ENCODE peak calls at places on chromosomes 5 and 9, in nine cellular contexts. One of them, this sample, is unnamed.

GRCh38 chr5:139190125-139190524 is 8.0 kb downstream of the SIL1 start:
- DNase-seq in NCI-H1092: no peak
- DNase-seq in GM06990: no peak
- DNase-seq in NCI-H146: no peak
- DNase-seq in GM12865: no peak
- DNase-seq in activated CD4-positive, alpha-beta T cell treated with anti-CD3 and anti-CD28 coated beads, Interleukin-2, amount 50 U/mL, for 4 hours: no peak
- DNase-seq in Right ventricle myocardium superior: no peak
- DNase-seq in activated T-cell treated with anti-CD3 and anti-CD28 coated beads for 1 hour: no peak
- DNase-seq in HS-27A: no peak
- DNase-seq in this sample: no peak

GRCh38 chr5:59555596-59555995 is 337.9 kb downstream of the PDE4D start:
- DNase-seq in HS-27A: no peak
- DNase-seq in GM12865: no peak
- DNase-seq in activated T-cell treated with anti-CD3 and anti-CD28 coated beads for 1 hour: no peak
- DNase-seq in NCI-H146: no peak
- DNase-seq in NCI-H1092: no peak
- DNase-seq in activated CD4-positive, alpha-beta T cell treated with anti-CD3 and anti-CD28 coated beads, Interleukin-2, amount 50 U/mL, for 4 hours: no peak
- DNase-seq in GM06990: no peak
- DNase-seq in Right ventricle myocardium superior: no peak
- DNase-seq in this sample: no peak

GRCh38 chr9:135198144-135198543 is 110.7 kb downstream of the OLFM1 start:
- DNase-seq in Right ventricle myocardium superior: no peak
- DNase-seq in activated CD4-positive, alpha-beta T cell treated with anti-CD3 and anti-CD28 coated beads, Interleukin-2, amount 50 U/mL, for 4 hours: no peak
- DNase-seq in HS-27A: no peak
- DNase-seq in activated T-cell treated with anti-CD3 and anti-CD28 coated beads for 1 hour: no peak
- DNase-seq in GM06990: no peak
- DNase-seq in GM12865: no peak
- DNase-seq in NCI-H146: no peak
- DNase-seq in NCI-H1092: no peak
- DNase-seq in this sample: no peak

GRCh38 chr5:176879663-176880392 is 19.3 kb downstream of the HK3 start:
- DNase-seq in NCI-H1092: no peak
- DNase-seq in GM06990: no peak
- DNase-seq in activated T-cell treated with anti-CD3 and anti-CD28 coated beads for 1 hour: no peak
- DNase-seq in GM12865: no peak
- DNase-seq in Right ventricle myocardium superior: peak
- DNase-seq in activated CD4-positive, alpha-beta T cell treated with anti-CD3 and anti-CD28 coated beads, Interleukin-2, amount 50 U/mL, for 4 hours: no peak
- DNase-seq in HS-27A: no peak
- DNase-seq in NCI-H146: no peak
- DNase-seq in this sample: no peak

GRCh38 chr9:129498451-129499376 is 122.2 kb downstream of the C9orf50 start:
- DNase-seq in HS-27A: no peak
- DNase-seq in NCI-H1092: no peak
- DNase-seq in activated T-cell treated with anti-CD3 and anti-CD28 coated beads for 1 hour: no peak
- DNase-seq in activated CD4-positive, alpha-beta T cell treated with anti-CD3 and anti-CD28 coated beads, Interleukin-2, amount 50 U/mL, for 4 hours: no peak
- DNase-seq in GM12865: no peak
- DNase-seq in Right ventricle myocardium superior: no peak
- DNase-seq in GM06990: no peak
- DNase-seq in NCI-H146: no peak
- DNase-seq in this sample: no peak

GRCh38 chr9:7180247-7180646 is 422.5 kb downstream of the KDM4C start:
- DNase-seq in NCI-H1092: no peak
- DNase-seq in NCI-H146: no peak
- DNase-seq in GM12865: no peak
- DNase-seq in Right ventricle myocardium superior: no peak
- DNase-seq in activated CD4-positive, alpha-beta T cell treated with anti-CD3 and anti-CD28 coated beads, Interleukin-2, amount 50 U/mL, for 4 hours: no peak
- DNase-seq in HS-27A: no peak
- DNase-seq in activated T-cell treated with anti-CD3 and anti-CD28 coated beads for 1 hour: no peak
- DNase-seq in GM06990: no peak
- DNase-seq in this sample: no peak

GRCh38 chr5:10030219-10030831 is 219.4 kb downstream of the ATPSCKMT start:
- DNase-seq in HS-27A: no peak
- DNase-seq in NCI-H146: no peak
- DNase-seq in Right ventricle myocardium superior: no peak
- DNase-seq in GM06990: no peak
- DNase-seq in NCI-H1092: no peak
- DNase-seq in activated T-cell treated with anti-CD3 and anti-CD28 coated beads for 1 hour: no peak
- DNase-seq in GM12865: peak
- DNase-seq in activated CD4-positive, alpha-beta T cell treated with anti-CD3 and anti-CD28 coated beads, Interleukin-2, amount 50 U/mL, for 4 hours: no peak
- DNase-seq in this sample: no peak

GRCh38 chr9:95834281-95834907 is 41.1 kb upstream of the ERCC6L2 start:
- DNase-seq in NCI-H146: no peak
- DNase-seq in GM12865: no peak
- DNase-seq in NCI-H1092: no peak
- DNase-seq in HS-27A: no peak
- DNase-seq in GM06990: no peak
- DNase-seq in activated T-cell treated with anti-CD3 and anti-CD28 coated beads for 1 hour: no peak
- DNase-seq in Right ventricle myocardium superior: no peak
- DNase-seq in activated CD4-positive, alpha-beta T cell treated with anti-CD3 and anti-CD28 coated beads, Interleukin-2, amount 50 U/mL, for 4 hours: no peak
- DNase-seq in this sample: no peak

GRCh38 chr5:59299006-59299405 is 594.5 kb downstream of the PDE4D start:
- DNase-seq in NCI-H146: no peak
- DNase-seq in activated CD4-positive, alpha-beta T cell treated with anti-CD3 and anti-CD28 coated beads, Interleukin-2, amount 50 U/mL, for 4 hours: no peak
- DNase-seq in GM06990: no peak
- DNase-seq in GM12865: no peak
- DNase-seq in activated T-cell treated with anti-CD3 and anti-CD28 coated beads for 1 hour: no peak
- DNase-seq in HS-27A: no peak
- DNase-seq in NCI-H1092: no peak
- DNase-seq in Right ventricle myocardium superior: no peak
- DNase-seq in this sample: no peak

GRCh38 chr5:88093765-88094164 is 174.9 kb downstream of the TMEM161B start:
- DNase-seq in activated T-cell treated with anti-CD3 and anti-CD28 coated beads for 1 hour: no peak
- DNase-seq in HS-27A: no peak
- DNase-seq in NCI-H146: no peak
- DNase-seq in Right ventricle myocardium superior: no peak
- DNase-seq in GM06990: no peak
- DNase-seq in GM12865: peak
- DNase-seq in activated CD4-positive, alpha-beta T cell treated with anti-CD3 and anti-CD28 coated beads, Interleukin-2, amount 50 U/mL, for 4 hours: no peak
- DNase-seq in NCI-H1092: no peak
- DNase-seq in this sample: no peak

GRCh38 chr9:77161191-77161590 is 16.1 kb upstream of the VPS13A start:
- DNase-seq in HS-27A: no peak
- DNase-seq in GM12865: no peak
- DNase-seq in NCI-H1092: no peak
- DNase-seq in NCI-H146: no peak
- DNase-seq in Right ventricle myocardium superior: no peak
- DNase-seq in activated CD4-positive, alpha-beta T cell treated with anti-CD3 and anti-CD28 coated beads, Interleukin-2, amount 50 U/mL, for 4 hours: no peak
- DNase-seq in GM06990: no peak
- DNase-seq in activated T-cell treated with anti-CD3 and anti-CD28 coated beads for 1 hour: no peak
- DNase-seq in this sample: no peak

GRCh38 chr5:93894471-93895354 is 153.3 kb upstream of the POU5F2 start:
- DNase-seq in NCI-H146: peak
- DNase-seq in Right ventricle myocardium superior: no peak
- DNase-seq in GM06990: no peak
- DNase-seq in activated CD4-positive, alpha-beta T cell treated with anti-CD3 and anti-CD28 coated beads, Interleukin-2, amount 50 U/mL, for 4 hours: no peak
- DNase-seq in NCI-H1092: peak
- DNase-seq in GM12865: no peak
- DNase-seq in activated T-cell treated with anti-CD3 and anti-CD28 coated beads for 1 hour: no peak
- DNase-seq in HS-27A: no peak
- DNase-seq in this sample: peak

GRCh38 chr9:117462926-117463325 is 48.1 kb upstream of the ASTN2 start:
- DNase-seq in activated T-cell treated with anti-CD3 and anti-CD28 coated beads for 1 hour: no peak
- DNase-seq in GM06990: no peak
- DNase-seq in NCI-H146: no peak
- DNase-seq in NCI-H1092: peak
- DNase-seq in activated CD4-positive, alpha-beta T cell treated with anti-CD3 and anti-CD28 coated beads, Interleukin-2, amount 50 U/mL, for 4 hours: no peak
- DNase-seq in HS-27A: no peak
- DNase-seq in Right ventricle myocardium superior: no peak
- DNase-seq in GM12865: no peak
- DNase-seq in this sample: peak

GRCh38 chr5:38113880-38114279 is 144.5 kb upstream of the EGFLAM start:
- DNase-seq in activated T-cell treated with anti-CD3 and anti-CD28 coated beads for 1 hour: no peak
- DNase-seq in GM06990: no peak
- DNase-seq in NCI-H1092: no peak
- DNase-seq in activated CD4-positive, alpha-beta T cell treated with anti-CD3 and anti-CD28 coated beads, Interleukin-2, amount 50 U/mL, for 4 hours: no peak
- DNase-seq in HS-27A: no peak
- DNase-seq in Right ventricle myocardium superior: no peak
- DNase-seq in GM12865: no peak
- DNase-seq in NCI-H146: no peak
- DNase-seq in this sample: no peak

GRCh38 chr5:175894805-175895204 is 23.4 kb downstream of the CPLX2 start:
- DNase-seq in activated CD4-positive, alpha-beta T cell treated with anti-CD3 and anti-CD28 coated beads, Interleukin-2, amount 50 U/mL, for 4 hours: no peak
- DNase-seq in activated T-cell treated with anti-CD3 and anti-CD28 coated beads for 1 hour: no peak
- DNase-seq in HS-27A: no peak
- DNase-seq in Right ventricle myocardium superior: no peak
- DNase-seq in GM12865: no peak
- DNase-seq in NCI-H146: no peak
- DNase-seq in NCI-H1092: peak
- DNase-seq in GM06990: no peak
- DNase-seq in this sample: peak

GRCh38 chr9:110750272-110750671 is 81.7 kb downstream of the MUSK start:
- DNase-seq in HS-27A: no peak
- DNase-seq in NCI-H146: no peak
- DNase-seq in activated T-cell treated with anti-CD3 and anti-CD28 coated beads for 1 hour: no peak
- DNase-seq in Right ventricle myocardium superior: peak
- DNase-seq in NCI-H1092: no peak
- DNase-seq in GM06990: no peak
- DNase-seq in GM12865: no peak
- DNase-seq in activated CD4-positive, alpha-beta T cell treated with anti-CD3 and anti-CD28 coated beads, Interleukin-2, amount 50 U/mL, for 4 hours: no peak
- DNase-seq in this sample: no peak

GRCh38 chr9:130110596-130111021 is 56.9 kb downstream of the GPR107 start:
- DNase-seq in GM06990: no peak
- DNase-seq in activated T-cell treated with anti-CD3 and anti-CD28 coated beads for 1 hour: no peak
- DNase-seq in activated CD4-positive, alpha-beta T cell treated with anti-CD3 and anti-CD28 coated beads, Interleukin-2, amount 50 U/mL, for 4 hours: no peak
- DNase-seq in NCI-H1092: no peak
- DNase-seq in GM12865: no peak
- DNase-seq in NCI-H146: no peak
- DNase-seq in Right ventricle myocardium superior: no peak
- DNase-seq in HS-27A: no peak
- DNase-seq in this sample: no peak

GRCh38 chr9:124853605-124854143 is 414 bp downstream of the WDR38 start:
- DNase-seq in HS-27A: no peak
- DNase-seq in GM06990: no peak
- DNase-seq in GM12865: no peak
- DNase-seq in NCI-H146: no peak
- DNase-seq in NCI-H1092: no peak
- DNase-seq in activated CD4-positive, alpha-beta T cell treated with anti-CD3 and anti-CD28 coated beads, Interleukin-2, amount 50 U/mL, for 4 hours: no peak
- DNase-seq in Right ventricle myocardium superior: no peak
- DNase-seq in activated T-cell treated with anti-CD3 and anti-CD28 coated beads for 1 hour: no peak
- DNase-seq in this sample: no peak

GRCh38 chr9:114405294-114406034 is 17.7 kb upstream of the AKNA start:
- DNase-seq in NCI-H146: peak
- DNase-seq in HS-27A: peak
- DNase-seq in GM12865: peak
- DNase-seq in activated CD4-positive, alpha-beta T cell treated with anti-CD3 and anti-CD28 coated beads, Interleukin-2, amount 50 U/mL, for 4 hours: peak
- DNase-seq in NCI-H1092: peak
- DNase-seq in GM06990: peak
- DNase-seq in Right ventricle myocardium superior: peak
- DNase-seq in activated T-cell treated with anti-CD3 and anti-CD28 coated beads for 1 hour: peak
- DNase-seq in this sample: peak

GRCh38 chr5:81767097-81767496 is 16.2 kb upstream of the SSBP2 start:
- DNase-seq in HS-27A: no peak
- DNase-seq in Right ventricle myocardium superior: no peak
- DNase-seq in activated T-cell treated with anti-CD3 and anti-CD28 coated beads for 1 hour: no peak
- DNase-seq in NCI-H146: no peak
- DNase-seq in GM06990: no peak
- DNase-seq in GM12865: no peak
- DNase-seq in NCI-H1092: no peak
- DNase-seq in activated CD4-positive, alpha-beta T cell treated with anti-CD3 and anti-CD28 coated beads, Interleukin-2, amount 50 U/mL, for 4 hours: no peak
- DNase-seq in this sample: no peak

GRCh38 chr9:27407491-27407890 is 110.5 kb upstream of the EQTN start:
- DNase-seq in NCI-H1092: no peak
- DNase-seq in GM06990: no peak
- DNase-seq in HS-27A: no peak
- DNase-seq in activated CD4-positive, alpha-beta T cell treated with anti-CD3 and anti-CD28 coated beads, Interleukin-2, amount 50 U/mL, for 4 hours: no peak
- DNase-seq in GM12865: no peak
- DNase-seq in Right ventricle myocardium superior: no peak
- DNase-seq in NCI-H146: no peak
- DNase-seq in activated T-cell treated with anti-CD3 and anti-CD28 coated beads for 1 hour: no peak
- DNase-seq in this sample: no peak

GRCh38 chr5:78899922-78900362 is 85.2 kb downstream of the ARSB start:
- DNase-seq in activated CD4-positive, alpha-beta T cell treated with anti-CD3 and anti-CD28 coated beads, Interleukin-2, amount 50 U/mL, for 4 hours: no peak
- DNase-seq in activated T-cell treated with anti-CD3 and anti-CD28 coated beads for 1 hour: no peak
- DNase-seq in GM12865: peak
- DNase-seq in Right ventricle myocardium superior: no peak
- DNase-seq in GM06990: no peak
- DNase-seq in NCI-H146: peak
- DNase-seq in NCI-H1092: no peak
- DNase-seq in HS-27A: no peak
- DNase-seq in this sample: peak

GRCh38 chr9:108180511-108180910 is 675.3 kb downstream of the ACTL7B start:
- DNase-seq in activated T-cell treated with anti-CD3 and anti-CD28 coated beads for 1 hour: no peak
- DNase-seq in HS-27A: no peak
- DNase-seq in Right ventricle myocardium superior: no peak
- DNase-seq in GM06990: no peak
- DNase-seq in GM12865: no peak
- DNase-seq in NCI-H1092: no peak
- DNase-seq in NCI-H146: peak
- DNase-seq in activated CD4-positive, alpha-beta T cell treated with anti-CD3 and anti-CD28 coated beads, Interleukin-2, amount 50 U/mL, for 4 hours: no peak
- DNase-seq in this sample: peak

GRCh38 chr9:4389003-4389402 is 89.1 kb upstream of the GLIS3 start:
- DNase-seq in GM12865: no peak
- DNase-seq in NCI-H146: no peak
- DNase-seq in activated CD4-positive, alpha-beta T cell treated with anti-CD3 and anti-CD28 coated beads, Interleukin-2, amount 50 U/mL, for 4 hours: no peak
- DNase-seq in NCI-H1092: no peak
- DNase-seq in GM06990: no peak
- DNase-seq in HS-27A: no peak
- DNase-seq in activated T-cell treated with anti-CD3 and anti-CD28 coated beads for 1 hour: no peak
- DNase-seq in Right ventricle myocardium superior: no peak
- DNase-seq in this sample: no peak

GRCh38 chr9:91856419-91856818 is 93.6 kb downstream of the ROR2 start:
- DNase-seq in GM12865: no peak
- DNase-seq in GM06990: no peak
- DNase-seq in Right ventricle myocardium superior: no peak
- DNase-seq in NCI-H146: no peak
- DNase-seq in HS-27A: no peak
- DNase-seq in NCI-H1092: no peak
- DNase-seq in activated T-cell treated with anti-CD3 and anti-CD28 coated beads for 1 hour: no peak
- DNase-seq in activated CD4-positive, alpha-beta T cell treated with anti-CD3 and anti-CD28 coated beads, Interleukin-2, amount 50 U/mL, for 4 hours: no peak
- DNase-seq in this sample: no peak

GRCh38 chr9:105066265-105066865 is 138.4 kb upstream of the ABCA1 start:
- DNase-seq in GM06990: no peak
- DNase-seq in HS-27A: no peak
- DNase-seq in NCI-H1092: no peak
- DNase-seq in activated CD4-positive, alpha-beta T cell treated with anti-CD3 and anti-CD28 coated beads, Interleukin-2, amount 50 U/mL, for 4 hours: no peak
- DNase-seq in NCI-H146: no peak
- DNase-seq in activated T-cell treated with anti-CD3 and anti-CD28 coated beads for 1 hour: no peak
- DNase-seq in Right ventricle myocardium superior: no peak
- DNase-seq in GM12865: no peak
- DNase-seq in this sample: no peak

GRCh38 chr5:147223951-147224791 is 10.7 kb upstream of the STK32A start:
- DNase-seq in NCI-H146: peak
- DNase-seq in NCI-H1092: peak
- DNase-seq in GM12865: peak
- DNase-seq in activated T-cell treated with anti-CD3 and anti-CD28 coated beads for 1 hour: no peak
- DNase-seq in GM06990: no peak
- DNase-seq in Right ventricle myocardium superior: no peak
- DNase-seq in activated CD4-positive, alpha-beta T cell treated with anti-CD3 and anti-CD28 coated beads, Interleukin-2, amount 50 U/mL, for 4 hours: no peak
- DNase-seq in HS-27A: no peak
- DNase-seq in this sample: no peak

GRCh38 chr5:132406144-132406783 is 36.8 kb downstream of the SLC22A5 start:
- DNase-seq in GM06990: no peak
- DNase-seq in GM12865: no peak
- DNase-seq in NCI-H1092: no peak
- DNase-seq in Right ventricle myocardium superior: no peak
- DNase-seq in activated T-cell treated with anti-CD3 and anti-CD28 coated beads for 1 hour: no peak
- DNase-seq in HS-27A: no peak
- DNase-seq in activated CD4-positive, alpha-beta T cell treated with anti-CD3 and anti-CD28 coated beads, Interleukin-2, amount 50 U/mL, for 4 hours: no peak
- DNase-seq in NCI-H146: no peak
- DNase-seq in this sample: no peak

GRCh38 chr9:14203366-14204056 is 110.4 kb downstream of the NFIB start:
- DNase-seq in activated CD4-positive, alpha-beta T cell treated with anti-CD3 and anti-CD28 coated beads, Interleukin-2, amount 50 U/mL, for 4 hours: no peak
- DNase-seq in HS-27A: no peak
- DNase-seq in NCI-H146: no peak
- DNase-seq in Right ventricle myocardium superior: peak
- DNase-seq in GM06990: no peak
- DNase-seq in activated T-cell treated with anti-CD3 and anti-CD28 coated beads for 1 hour: no peak
- DNase-seq in NCI-H1092: peak
- DNase-seq in GM12865: no peak
- DNase-seq in this sample: peak

GRCh38 chr5:168850683-168851082 is 271.5 kb upstream of the PANK3 start:
- DNase-seq in activated CD4-positive, alpha-beta T cell treated with anti-CD3 and anti-CD28 coated beads, Interleukin-2, amount 50 U/mL, for 4 hours: no peak
- DNase-seq in GM06990: no peak
- DNase-seq in Right ventricle myocardium superior: no peak
- DNase-seq in activated T-cell treated with anti-CD3 and anti-CD28 coated beads for 1 hour: no peak
- DNase-seq in NCI-H146: no peak
- DNase-seq in NCI-H1092: no peak
- DNase-seq in GM12865: no peak
- DNase-seq in HS-27A: no peak
- DNase-seq in this sample: no peak

GRCh38 chr9:346114-346513 is 131.4 kb downstream of the DOCK8 start:
- DNase-seq in Right ventricle myocardium superior: no peak
- DNase-seq in NCI-H1092: no peak
- DNase-seq in activated CD4-positive, alpha-beta T cell treated with anti-CD3 and anti-CD28 coated beads, Interleukin-2, amount 50 U/mL, for 4 hours: no peak
- DNase-seq in activated T-cell treated with anti-CD3 and anti-CD28 coated beads for 1 hour: no peak
- DNase-seq in HS-27A: no peak
- DNase-seq in NCI-H146: no peak
- DNase-seq in GM12865: no peak
- DNase-seq in GM06990: no peak
- DNase-seq in this sample: peak